ENCODE peak calls at places on chromosomes 12 and 14, in five cellular contexts. E is RWPE1, A is OCI-LY7, Y is kidney tubule cell, D is mucosa of descending colon. F is an unnamed sample.

GRCh38 chr12:32369202-32369601 is 30.2 kb upstream of the FGD4 start:
- DNase-seq in E (no peak), A (no peak), Y (no peak), D (no peak), F (no peak)

GRCh38 chr12:51362307-51362706 is 15.8 kb upstream of the CELA1 start:
- DNase-seq in E (no peak), A (no peak), Y (no peak), D (no peak), F (no peak)

GRCh38 chr12:102958073-102958829 is 777 bp downstream of the ASCL1 start:
- DNase-seq in E (no peak), A (no peak), Y (peak), D (no peak), F (peak)

GRCh38 chr12:49543221-49543913 is 4.5 kb downstream of the KCNH3 start:
- DNase-seq in E (no peak), A (no peak), Y (no peak), D (no peak), F (no peak)

GRCh38 chr12:15838986-15839385 is 43.2 kb upstream of the STRAP start:
- DNase-seq in E (no peak), A (no peak), Y (no peak), D (no peak), F (no peak)

GRCh38 chr14:81220767-81221578 is at the start of gene GTF2A1:
- DNase-seq in E (peak), A (peak), Y (peak), D (peak), F (peak)

GRCh38 chr14:34571771-34572170 is 32.3 kb upstream of the EAPP start:
- DNase-seq in E (no peak), A (no peak), Y (no peak), D (no peak), F (no peak)

GRCh38 chr12:90085491-90086274 is 377.0 kb upstream of the ATP2B1 start:
- DNase-seq in E (no peak), A (no peak), Y (peak), D (no peak), F (no peak)

GRCh38 chr14:101713641-101714349 is 47.7 kb upstream of the PPP2R5C start:
- DNase-seq in E (no peak), A (no peak), Y (no peak), D (no peak), F (no peak)

GRCh38 chr14:31127690-31128089 is 79.9 kb downstream of the HECTD1 start:
- DNase-seq in E (no peak), A (no peak), Y (peak), D (no peak), F (no peak)

GRCh38 chr12:6613015-6613775 is 6.0 kb upstream of the CHD4 start:
- DNase-seq in E (peak), A (peak), Y (peak), D (peak), F (peak)

GRCh38 chr14:104729835-104730181 is 5.8 kb downstream of the ADSS1 start:
- DNase-seq in E (no peak), A (no peak), Y (no peak), D (no peak), F (no peak)

GRCh38 chr14:89926709-89927108 is 27.8 kb downstream of the EFCAB11 start:
- DNase-seq in E (peak), A (no peak), Y (peak), D (no peak), F (peak)

GRCh38 chr14:85087201-85087600 is 442.7 kb upstream of the FLRT2 start:
- DNase-seq in E (no peak), A (no peak), Y (peak), D (no peak), F (no peak)

GRCh38 chr14:77284066-77284855 is 13.3 kb upstream of the NGB start:
- DNase-seq in E (no peak), A (no peak), Y (no peak), D (no peak), F (no peak)

GRCh38 chr14:75295061-75295461 is 16.4 kb downstream of the FOS start:
- DNase-seq in E (peak), A (no peak), Y (peak), D (peak), F (peak)

GRCh38 chr14:55328317-55328716 is 57.1 kb downstream of the FBXO34 start:
- DNase-seq in E (no peak), A (no peak), Y (peak), D (no peak), F (no peak)

GRCh38 chr14:36661506-36662257 is at the start of gene PAX9:
- DNase-seq in E (peak), A (peak), Y (peak), D (peak), F (peak)

GRCh38 chr12:60174914-60175313 is 579.1 kb downstream of the SLC16A7 start:
- DNase-seq in E (no peak), A (no peak), Y (no peak), D (no peak), F (no peak)

GRCh38 chr12:87054225-87054624 is 798.0 kb upstream of the MGAT4C start:
- DNase-seq in E (no peak), A (no peak), Y (no peak), D (no peak), F (no peak)

GRCh38 chr14:41488401-41488800 is 118.3 kb upstream of the LRFN5 start:
- DNase-seq in E (no peak), A (no peak), Y (no peak), D (no peak), F (no peak)

GRCh38 chr14:94614802-94615201 is 2.6 kb downstream of the SERPINA3 start:
- DNase-seq in E (no peak), A (no peak), Y (no peak), D (no peak), F (no peak)

GRCh38 chr14:59507063-59507751 is 22.9 kb downstream of the JKAMP start:
- DNase-seq in E (peak), A (peak), Y (peak), D (no peak), F (peak)

GRCh38 chr14:32397871-32398640 is 69.0 kb downstream of the AKAP6 start:
- DNase-seq in E (peak), A (no peak), Y (peak), D (no peak), F (no peak)

F was measured in lung microvascular endothelial cell.